ENCODE peak calls at places on chromosomes 12 and 14, in six cellular contexts. H, B, M, X, N and I are unnamed samples.

GRCh38 chr14:79576434-79576833 is 634.9 kb downstream of the DIO2 start:
- DNase-seq in M (no peak), X (no peak), B (peak; percentile 40), N (no peak), H (peak; percentile 74), I (no peak)

GRCh38 chr12:4579305-4580097 is 17.5 kb downstream of the DYRK4 start:
- DNase-seq in X (no peak), H (no peak), N (peak; percentile 58), M (no peak), B (peak; percentile 30), I (no peak)

GRCh38 chr12:110765144-110765543 is 22.5 kb upstream of the PPP1CC start:
- DNase-seq in N (no peak), B (no peak), H (no peak), M (no peak), X (no peak), I (no peak)

GRCh38 chr12:132196038-132196872 is 52.0 kb downstream of the NOC4L start:
- DNase-seq in M (no peak), H (peak; percentile 4), N (peak; percentile 39), X (no peak), B (peak; percentile 49), I (no peak)

GRCh38 chr12:85309180-85309579 is 29.2 kb downstream of the ALX1 start:
- DNase-seq in H (no peak), N (no peak), X (no peak), M (no peak), B (no peak), I (no peak)

GRCh38 chr14:73227812-73228781 is 9.2 kb upstream of the PAPLN start:
- DNase-seq in N (no peak), M (no peak), H (peak; percentile 87), B (peak; percentile 93), X (no peak), I (peak; percentile 55)

GRCh38 chr12:18861287-18861858 is 123.5 kb downstream of the CAPZA3 start:
- DNase-seq in X (no peak), H (peak; percentile 6), B (peak; percentile 62), N (peak; percentile 51), M (no peak), I (no peak)

GRCh38 chr12:121786441-121786825 is 7.1 kb downstream of the RHOF start:
- DNase-seq in M (no peak), B (peak; percentile 94), N (no peak), X (no peak), H (peak; percentile 82), I (peak; percentile 68)

GRCh38 chr12:90331262-90331661 is 622.6 kb upstream of the ATP2B1 start:
- DNase-seq in H (no peak), M (no peak), B (no peak), N (no peak), X (no peak), I (no peak)

GRCh38 chr12:65881348-65881961 is 57.2 kb downstream of the HMGA2 start:
- DNase-seq in M (no peak), B (peak; percentile 89), H (peak; percentile 55), X (no peak), N (no peak), I (peak; percentile 25)

GRCh38 chr12:72241552-72241951 is 30.6 kb upstream of the TRHDE start:
- DNase-seq in H (no peak), M (no peak), X (no peak), N (no peak), B (no peak), I (no peak)

GRCh38 chr14:103126873-103127304 is 3.6 kb downstream of the TNFAIP2 start:
- DNase-seq in M (no peak), H (no peak), N (peak; percentile 90), B (no peak), X (no peak), I (peak; percentile 93)

GRCh38 chr14:89365071-89365801 is 51.8 kb downstream of the FOXN3 start:
- DNase-seq in M (no peak), B (peak; percentile 17), H (no peak), N (no peak), X (peak; percentile 31), I (peak; percentile 34)

GRCh38 chr12:106015646-106016045 is 123.1 kb downstream of the NUAK1 start:
- DNase-seq in B (no peak), M (no peak), N (no peak), X (no peak), H (no peak), I (no peak)

GRCh38 chr12:75699728-75700496 is 188.5 kb upstream of the KRR1 start:
- DNase-seq in X (no peak), B (peak; percentile 85), H (peak; percentile 80), M (no peak), N (no peak), I (no peak)

GRCh38 chr12:109770861-109771670 is 57.4 kb downstream of the FAM222A start:
- DNase-seq in H (no peak), B (no peak), N (no peak), M (no peak), X (no peak), I (no peak)

GRCh38 chr14:93173943-93174395 is 10.7 kb downstream of the MOAP1 start:
- DNase-seq in M (no peak), N (no peak), X (no peak), H (peak; percentile 20), B (peak; percentile 14), I (no peak)

GRCh38 chr12:131413006-131413405 is 297.9 kb upstream of the SFSWAP start:
- DNase-seq in B (no peak), M (no peak), H (no peak), X (no peak), N (no peak), I (no peak)

GRCh38 chr12:117352260-117352659 is 9.2 kb downstream of the NOS1 start:
- DNase-seq in B (no peak), X (no peak), N (no peak), H (no peak), M (no peak), I (no peak)

GRCh38 chr12:4766445-4766844 is 46.2 kb downstream of the GALNT8 start:
- DNase-seq in M (no peak), B (no peak), X (no peak), H (no peak), N (no peak), I (no peak)

GRCh38 chr14:61025239-61026223 is 44.5 kb downstream of the SLC38A6 start:
- DNase-seq in N (peak; percentile 40), H (peak; percentile 65), B (peak; percentile 82), M (peak; percentile 6), X (peak; percentile 12), I (peak; percentile 24)

GRCh38 chr12:123267991-123268843 is 3.4 kb downstream of the CDK2AP1 start:
- DNase-seq in B (no peak), H (peak; percentile 15), N (peak; percentile 60), X (no peak), M (no peak), I (no peak)

GRCh38 chr14:24135834-24136683 is at the start of gene PSME1:
- DNase-seq in B (peak; percentile 76), M (peak; percentile 86), N (peak; percentile 92), X (peak; percentile 93), H (peak; percentile 67), I (peak; percentile 96)

GRCh38 chr12:2957816-2958431 is 1.3 kb upstream of the TEAD4 start:
- DNase-seq in N (no peak), X (no peak), M (no peak), H (no peak), B (no peak), I (no peak)

GRCh38 chr14:45649051-45649450 is 396.0 kb upstream of the MIS18BP1 start:
- DNase-seq in H (no peak), M (no peak), N (no peak), B (no peak), X (no peak), I (no peak)

GRCh38 chr12:46266869-46267617 is 1.8 kb downstream of the SLC38A1 start:
- DNase-seq in N (peak; percentile 86), M (peak; percentile 26), X (peak; percentile 37), B (peak; percentile 43), H (peak; percentile 63), I (peak; percentile 81)

GRCh38 chr12:54304187-54304810 is 3.5 kb upstream of the NFE2 start:
- DNase-seq in X (no peak), N (peak; percentile 76), B (no peak), H (peak; percentile 49), M (no peak), I (peak; percentile 84)

GRCh38 chr12:83461326-83461985 is 774.8 kb downstream of the TMTC2 start:
- DNase-seq in N (no peak), M (no peak), B (peak; percentile 5), X (no peak), H (no peak), I (no peak)

GRCh38 chr12:76628745-76629144 is 69.2 kb upstream of the OSBPL8 start:
- DNase-seq in N (no peak), H (peak; percentile 20), X (no peak), M (no peak), B (no peak), I (no peak)

GRCh38 chr14:28461379-28461778 is 305.2 kb upstream of the FOXG1 start:
- DNase-seq in N (no peak), X (no peak), B (peak; percentile 83), H (peak; percentile 42), M (no peak), I (no peak)

GRCh38 chr12:114838480-114838879 is 154.5 kb upstream of the TBX3 start:
- DNase-seq in M (no peak), X (no peak), H (no peak), N (no peak), B (no peak), I (no peak)

GRCh38 chr12:89840162-89840922 is 131.7 kb upstream of the ATP2B1 start:
- DNase-seq in B (peak; percentile 19), M (no peak), H (no peak), X (no peak), N (no peak), I (no peak)

GRCh38 chr12:102595315-102595714 is 115.0 kb upstream of the IGF1 start:
- DNase-seq in B (no peak), M (no peak), N (no peak), X (no peak), H (no peak), I (no peak)

GRCh38 chr12:44296624-44297197 is 460.8 kb downstream of the TMEM117 start:
- DNase-seq in X (no peak), N (no peak), B (no peak), M (no peak), H (no peak), I (no peak)

GRCh38 chr14:99809376-99809775 is 16.2 kb downstream of the EML1 start:
- DNase-seq in X (no peak), B (peak; percentile 95), N (no peak), M (no peak), H (peak; percentile 8), I (no peak)

GRCh38 chr14:37697489-37698121 is 102.2 kb downstream of the TTC6 start:
- DNase-seq in H (peak; percentile 87), X (no peak), M (no peak), B (peak; percentile 26), N (no peak), I (no peak)

GRCh38 chr12:7060353-7060954 is at the start of gene C1S:
- DNase-seq in N (peak; percentile 71), B (peak; percentile 99), M (no peak), H (peak; percentile 92), X (no peak), I (peak; percentile 65)

GRCh38 chr14:32102152-32102787 is 25.2 kb downstream of the ARHGAP5 start:
- DNase-seq in X (peak; percentile 3), N (no peak), H (peak; percentile 16), M (no peak), B (no peak), I (no peak)

GRCh38 chr12:91139981-91140659 is 28.8 kb upstream of the LUM start:
- DNase-seq in M (no peak), H (peak; percentile 85), N (no peak), B (peak; percentile 94), X (no peak), I (no peak)

GRCh38 chr14:103095210-103095778 is 769 bp downstream of the EXOC3L4 start:
- DNase-seq in B (no peak), H (no peak), M (no peak), N (no peak), X (no peak), I (no peak)